ENCODE peak calls at places on chromosomes 3 and 15, in ten cellular contexts. C is lower lobe of right lung; Q is neural progenitor cell; D is naive thymus-derived CD4-positive, alpha-beta T cell; N is left ventricle myocardium inferior; U is prostate gland; V is right atrium auricular region; A is SJCRH30; T is psoas muscle; S is heart right ventricle. P is an unnamed sample. For H3K4me1, the result is how much of the 10 kb centered on the place peaks cover.

GRCh38 chr15:77419050-77419835 is 661 bp downstream of the PEAK1 start:
- DNase-seq in C (peak), Q (peak), D (peak), N (peak), U (peak), V (no peak), A (peak), T (peak), S (peak), P (no peak)

GRCh38 chr3:60809857-60810256 is 441.4 kb downstream of the FHIT start:
- DNase-seq in C (no peak), Q (no peak), D (no peak), N (no peak), U (no peak), V (no peak), A (peak), T (no peak), S (no peak), P (no peak)

GRCh38 chr15:35980719-35981118 is 434.8 kb upstream of the DPH6 start:
- DNase-seq in C (no peak), Q (no peak), D (no peak), N (no peak), U (no peak), V (no peak), A (no peak), T (no peak), S (no peak), P (no peak)

GRCh38 chr3:8761866-8762265 is 7.5 kb downstream of the OXTR start:
- DNase-seq in C (no peak), Q (no peak), D (no peak), N (no peak), U (no peak), V (no peak), A (no peak), T (no peak), S (no peak), P (no peak)

GRCh38 chr15:73600413-73601050 is 32.7 kb downstream of the NPTN start:
- DNase-seq in C (no peak), Q (no peak), D (no peak), N (no peak), U (no peak), V (no peak), A (no peak), T (no peak), S (no peak), P (no peak)

GRCh38 chr3:50212971-50213370 is 7.9 kb downstream of the SLC38A3 start:
- DNase-seq in C (no peak), Q (no peak), D (no peak), N (no peak), U (no peak), V (no peak), A (no peak), T (no peak), S (no peak), P (no peak)

GRCh38 chr3:150956376-150956775 is 16.2 kb downstream of the CLRN1 start:
- DNase-seq in C (no peak), Q (no peak), D (no peak), N (no peak), U (no peak), V (no peak), A (no peak), T (no peak), S (no peak), P (no peak)

GRCh38 chr3:186949281-186949982 is 19.1 kb downstream of the ST6GAL1 start:
- DNase-seq in C (no peak), Q (no peak), D (no peak), N (peak), U (no peak), V (no peak), A (no peak), T (no peak), S (no peak), P (no peak)

GRCh38 chr15:44545934-44546802 is 9.2 kb downstream of the EIF3J start:
- DNase-seq in C (no peak), Q (no peak), D (no peak), N (no peak), U (no peak), V (no peak), A (no peak), T (no peak), S (no peak), P (peak)

GRCh38 chr15:87080547-87080946 is 1000.9 kb downstream of the AGBL1 start:
- DNase-seq in C (no peak), Q (no peak), D (no peak), N (no peak), U (no peak), V (no peak), A (no peak), T (no peak), S (no peak), P (no peak)

GRCh38 chr3:45362768-45363167 is 25.6 kb upstream of the LARS2 start:
- DNase-seq in C (peak), Q (no peak), D (no peak), N (no peak), U (no peak), V (no peak), A (no peak), T (no peak), S (no peak), P (no peak)

GRCh38 chr15:39051931-39052705 is 487.5 kb upstream of the RASGRP1 start:
- DNase-seq in C (no peak), Q (no peak), D (no peak), N (no peak), U (no peak), V (no peak), A (no peak), T (no peak), S (no peak), P (no peak)

GRCh38 chr15:101145362-101145761 is 106.5 kb downstream of the CHSY1 start:
- DNase-seq in C (peak), Q (no peak), D (no peak), N (no peak), U (no peak), V (no peak), A (no peak), T (no peak), S (no peak), P (no peak)

GRCh38 chr3:150739200-150739863 is 23.6 kb downstream of the SIAH2 start:
- DNase-seq in C (no peak), Q (no peak), D (no peak), N (no peak), U (no peak), V (no peak), A (no peak), T (no peak), S (no peak), P (no peak)

GRCh38 chr3:13528217-13528801 is 20.6 kb upstream of the FBLN2 start:
- DNase-seq in C (no peak), Q (peak), D (no peak), N (peak), U (no peak), V (no peak), A (peak), T (no peak), S (no peak), P (no peak)

GRCh38 chr3:48897401-48898376 is 993 bp downstream of the SLC25A20 start:
- DNase-seq in C (no peak), Q (no peak), D (no peak), N (no peak), U (no peak), V (peak), A (peak), T (no peak), S (no peak), P (no peak)

GRCh38 chr15:85622432-85622831 is 172.3 kb downstream of the KLHL25 start:
- DNase-seq in C (no peak), Q (no peak), D (no peak), N (no peak), U (no peak), V (no peak), A (no peak), T (no peak), S (no peak), P (no peak)
- H3K4me1 ChIP-seq in C (half or more), Q (under half), D (half or more), N (half or more), U (under half), V (under half), A (under half), T (half or more), S (half or more), P (half or more)

GRCh38 chr15:70478251-70478990 is 284.9 kb downstream of the UACA start:
- DNase-seq in C (peak), Q (no peak), D (no peak), N (peak), U (no peak), V (no peak), A (no peak), T (no peak), S (peak), P (no peak)
- H3K4me3 ChIP-seq in C (no peak), Q (no peak), D (no peak), N (no peak), U (no peak), V (no peak), A (no peak), T (no peak), S (no peak), P (no peak)

GRCh38 chr3:71809321-71809720 is 24.4 kb upstream of the PROK2 start:
- DNase-seq in C (no peak), Q (no peak), D (no peak), N (no peak), U (no peak), V (no peak), A (no peak), T (no peak), S (no peak), P (no peak)
- H3K4me1 ChIP-seq in C (under half), Q (under half), D (under half), N (under half), U (under half), V (under half), A (under half), T (under half), S (under half), P (under half)

GRCh38 chr3:194386066-194386465 is 13.0 kb downstream of the GP5 start:
- DNase-seq in C (no peak), Q (peak), D (no peak), N (no peak), U (no peak), V (no peak), A (no peak), T (no peak), S (no peak), P (no peak)
- H3K4me3 ChIP-seq in C (no peak), Q (no peak), D (no peak), N (no peak), U (no peak), V (no peak), A (no peak), T (no peak), S (no peak), P (no peak)

GRCh38 chr3:190320594-190321362 is 1.5 kb downstream of the CLDN1 start:
- DNase-seq in C (no peak), Q (no peak), D (no peak), N (no peak), U (no peak), V (no peak), A (no peak), T (no peak), S (no peak), P (no peak)
- H3K4me1 ChIP-seq in C (under half), Q (under half), D (under half), N (under half), U (under half), V (under half), A (under half), T (under half), S (under half), P (under half)

P was measured in CD4-positive, CD25-positive, alpha-beta regulatory T cell.